ENCODE peak calls at places on chromosomes 4 and X, in five cellular contexts. One of them, this sample, is unnamed.

GRCh38 chr4:91427171-91427570 is 876.6 kb upstream of the GRID2 start:
- DNase-seq in Panc1: no peak
- DNase-seq in mucosa of descending colon: no peak
- DNase-seq in adipocyte: no peak
- DNase-seq in gastrocnemius medialis: no peak
- DNase-seq in this sample: no peak

GRCh38 chr4:103754844-103755243 is 35.1 kb upstream of the TACR3 start:
- DNase-seq in Panc1: no peak
- DNase-seq in mucosa of descending colon: no peak
- DNase-seq in adipocyte: no peak
- DNase-seq in gastrocnemius medialis: no peak
- DNase-seq in this sample: no peak

GRCh38 chrX:120200851-120201250 is 42.4 kb downstream of the RHOXF2 start:
- DNase-seq in Panc1: no peak
- DNase-seq in mucosa of descending colon: no peak
- DNase-seq in adipocyte: no peak
- DNase-seq in gastrocnemius medialis: no peak
- DNase-seq in this sample: no peak

GRCh38 chrX:42680651-42681050 is 97.3 kb downstream of the PPP1R2C start:
- DNase-seq in Panc1: no peak
- DNase-seq in mucosa of descending colon: no peak
- DNase-seq in adipocyte: peak; percentile 3
- DNase-seq in gastrocnemius medialis: no peak
- DNase-seq in this sample: no peak

GRCh38 chrX:14936561-14936960 is 63.3 kb downstream of the MOSPD2 start:
- DNase-seq in Panc1: no peak
- DNase-seq in mucosa of descending colon: no peak
- DNase-seq in adipocyte: peak; percentile 68
- DNase-seq in gastrocnemius medialis: no peak
- DNase-seq in this sample: no peak

GRCh38 chr4:2809610-2810180 is 16.8 kb downstream of the SH3BP2 start:
- DNase-seq in Panc1: no peak
- DNase-seq in mucosa of descending colon: no peak
- DNase-seq in adipocyte: no peak
- DNase-seq in gastrocnemius medialis: no peak
- DNase-seq in this sample: no peak

GRCh38 chrX:65997978-65998717 is 41.7 kb downstream of the VSIG4 start:
- DNase-seq in Panc1: no peak
- DNase-seq in mucosa of descending colon: no peak
- DNase-seq in adipocyte: no peak
- DNase-seq in gastrocnemius medialis: no peak
- DNase-seq in this sample: no peak

GRCh38 chr4:113846433-113846832 is 84.9 kb upstream of the CAMK2D start:
- DNase-seq in Panc1: no peak
- DNase-seq in mucosa of descending colon: no peak
- DNase-seq in adipocyte: no peak
- DNase-seq in gastrocnemius medialis: no peak
- DNase-seq in this sample: no peak

GRCh38 chr4:10926025-10926424 is 241.5 kb upstream of the CLNK start:
- DNase-seq in Panc1: no peak
- DNase-seq in mucosa of descending colon: no peak
- DNase-seq in adipocyte: no peak
- DNase-seq in gastrocnemius medialis: no peak
- DNase-seq in this sample: no peak

GRCh38 chr4:71553605-71554004 is 214.8 kb downstream of the SLC4A4 start:
- DNase-seq in Panc1: no peak
- DNase-seq in mucosa of descending colon: no peak
- DNase-seq in adipocyte: peak; percentile 71
- DNase-seq in gastrocnemius medialis: no peak
- DNase-seq in this sample: no peak

GRCh38 chr4:70197842-70198241 is 2.3 kb downstream of the ODAM start:
- DNase-seq in Panc1: no peak
- DNase-seq in mucosa of descending colon: no peak
- DNase-seq in adipocyte: peak; percentile 39
- DNase-seq in gastrocnemius medialis: no peak
- DNase-seq in this sample: no peak

GRCh38 chr4:184746532-184746870 is 12.6 kb upstream of the CENPU start:
- DNase-seq in Panc1: no peak
- DNase-seq in mucosa of descending colon: no peak
- DNase-seq in adipocyte: peak; percentile 81
- DNase-seq in gastrocnemius medialis: peak; percentile 67
- DNase-seq in this sample: no peak

GRCh38 chrX:41090568-41091238 is 5.5 kb downstream of the USP9X start:
- DNase-seq in Panc1: no peak
- DNase-seq in mucosa of descending colon: no peak
- DNase-seq in adipocyte: peak; percentile 42
- DNase-seq in gastrocnemius medialis: no peak
- DNase-seq in this sample: no peak

DNA sequence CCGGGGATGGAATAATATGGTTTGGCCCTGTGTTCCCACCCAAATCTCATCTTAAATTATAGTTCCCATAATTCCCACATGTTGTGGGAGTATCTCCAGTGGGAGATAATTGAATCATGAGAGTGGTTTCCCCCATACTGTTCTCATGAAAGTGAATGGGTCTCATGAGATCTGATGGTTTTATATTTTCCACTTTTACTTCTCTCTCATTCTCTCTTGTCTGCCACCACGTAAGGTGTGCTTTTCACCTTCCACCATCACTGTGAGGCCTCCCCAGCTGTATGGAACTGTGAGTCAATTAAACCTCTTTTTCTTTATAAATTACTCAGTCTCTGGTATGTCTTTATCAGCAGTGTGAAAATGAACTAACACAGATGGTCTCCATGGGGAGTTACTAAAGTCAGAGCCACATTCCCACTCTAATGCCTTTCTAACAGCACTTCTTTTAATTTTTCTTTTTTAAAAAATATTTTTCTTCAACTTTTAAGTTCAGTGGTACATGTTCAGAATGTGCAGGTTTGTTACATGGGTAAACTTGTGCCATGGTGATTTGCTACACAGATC is 306.6 kb downstream of the DTHD1 start:
- DNase-seq in Panc1: no peak
- DNase-seq in mucosa of descending colon: no peak
- DNase-seq in adipocyte: no peak
- DNase-seq in gastrocnemius medialis: no peak
- DNase-seq in this sample: no peak
- H3K9me3 ChIP-seq in Panc1: no peaks in the 10 kb centered on the region
- H3K9me3 ChIP-seq in mucosa of descending colon: peaks cover 12% of the 10 kb centered on the region
- H3K9me3 ChIP-seq in adipocyte: peaks cover 4% of the 10 kb centered on the region
- H3K9me3 ChIP-seq in gastrocnemius medialis: no peaks in the 10 kb centered on the region
- H3K9me3 ChIP-seq in this sample: no peaks in the 10 kb centered on the region

GRCh38 chrX:55379396-55379795 is 72.5 kb upstream of the MAGEH1 start:
- DNase-seq in Panc1: no peak
- DNase-seq in mucosa of descending colon: no peak
- DNase-seq in adipocyte: no peak
- DNase-seq in gastrocnemius medialis: no peak
- DNase-seq in this sample: no peak
- H3K9me3 ChIP-seq in Panc1: no peaks in the 10 kb centered on the region
- H3K9me3 ChIP-seq in mucosa of descending colon: no peaks in the 10 kb centered on the region
- H3K9me3 ChIP-seq in adipocyte: peaks cover 11% of the 10 kb centered on the region
- H3K9me3 ChIP-seq in gastrocnemius medialis: no peaks in the 10 kb centered on the region
- H3K9me3 ChIP-seq in this sample: no peaks in the 10 kb centered on the region

DNA sequence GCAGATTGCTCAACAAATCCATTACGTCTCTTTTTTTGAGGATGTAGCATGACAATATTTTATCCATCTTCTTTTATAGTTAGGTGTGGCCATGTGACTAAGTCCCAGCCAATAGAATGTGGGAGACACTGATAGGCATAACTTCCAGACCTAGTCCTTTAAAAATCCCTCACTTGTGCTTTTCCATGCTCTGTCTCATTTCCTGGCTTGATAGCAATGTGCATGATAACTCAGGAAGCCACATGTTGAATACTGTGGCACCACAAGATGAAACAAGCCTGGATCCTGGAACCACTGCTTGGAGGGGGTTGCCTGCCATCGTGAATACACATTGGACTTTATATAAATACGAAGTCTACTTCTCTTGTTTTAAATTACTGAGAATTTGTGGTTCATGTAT is 184.0 kb upstream of the NEIL3 start:
- DNase-seq in Panc1: no peak
- DNase-seq in mucosa of descending colon: no peak
- DNase-seq in adipocyte: no peak
- DNase-seq in gastrocnemius medialis: no peak
- DNase-seq in this sample: no peak
- H3K9me3 ChIP-seq in Panc1: no peaks in the 10 kb centered on the region
- H3K9me3 ChIP-seq in mucosa of descending colon: peaks cover 3% of the 10 kb centered on the region
- H3K9me3 ChIP-seq in adipocyte: peaks cover 29% of the 10 kb centered on the region
- H3K9me3 ChIP-seq in gastrocnemius medialis: no peaks in the 10 kb centered on the region
- H3K9me3 ChIP-seq in this sample: no peaks in the 10 kb centered on the region

GRCh38 chr4:581753-582361 is 5.8 kb upstream of the TMEM271 start:
- DNase-seq in Panc1: no peak
- DNase-seq in mucosa of descending colon: no peak
- DNase-seq in adipocyte: no peak
- DNase-seq in gastrocnemius medialis: no peak
- DNase-seq in this sample: no peak

GRCh38 chr4:587671-588350 is 11.7 kb upstream of the TMEM271 start:
- DNase-seq in Panc1: no peak
- DNase-seq in mucosa of descending colon: no peak
- DNase-seq in adipocyte: no peak
- DNase-seq in gastrocnemius medialis: no peak
- DNase-seq in this sample: no peak

GRCh38 chr4:579543-580175 is 3.6 kb upstream of the TMEM271 start:
- DNase-seq in Panc1: no peak
- DNase-seq in mucosa of descending colon: no peak
- DNase-seq in adipocyte: no peak
- DNase-seq in gastrocnemius medialis: no peak
- DNase-seq in this sample: no peak

GRCh38 chr4:581181-581580 is 5.1 kb upstream of the TMEM271 start:
- DNase-seq in Panc1: no peak
- DNase-seq in mucosa of descending colon: no peak
- DNase-seq in adipocyte: no peak
- DNase-seq in gastrocnemius medialis: no peak
- DNase-seq in this sample: no peak

DNA sequence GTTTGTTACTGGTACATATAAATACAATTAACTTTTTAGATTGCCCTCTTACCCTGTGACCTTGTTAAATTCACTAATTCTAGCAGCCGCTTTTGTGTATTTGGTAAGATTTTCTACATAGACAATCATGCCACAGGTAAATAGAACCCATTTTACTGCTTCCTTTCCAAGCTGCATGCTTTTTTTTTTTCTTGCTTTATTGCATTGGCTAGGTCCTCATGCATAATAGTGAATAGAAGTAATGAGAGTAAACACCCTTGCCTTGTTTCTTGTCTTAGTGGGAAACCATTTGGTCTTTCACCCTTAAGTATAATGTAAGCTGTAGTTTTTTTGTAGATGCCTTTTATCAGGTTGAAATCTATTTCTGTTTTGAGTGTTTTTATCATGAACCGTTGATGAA is 7.7 kb upstream of the TMEM271 start:
- DNase-seq in Panc1: no peak
- DNase-seq in mucosa of descending colon: no peak
- DNase-seq in adipocyte: no peak
- DNase-seq in gastrocnemius medialis: no peak
- DNase-seq in this sample: no peak
- H3K9me3 ChIP-seq in Panc1: no peaks in the 10 kb centered on the region
- H3K9me3 ChIP-seq in mucosa of descending colon: peaks cover 5% of the 10 kb centered on the region
- H3K9me3 ChIP-seq in adipocyte: peaks cover 22% of the 10 kb centered on the region
- H3K9me3 ChIP-seq in gastrocnemius medialis: no peaks in the 10 kb centered on the region
- H3K9me3 ChIP-seq in this sample: no peaks in the 10 kb centered on the region

DNA sequence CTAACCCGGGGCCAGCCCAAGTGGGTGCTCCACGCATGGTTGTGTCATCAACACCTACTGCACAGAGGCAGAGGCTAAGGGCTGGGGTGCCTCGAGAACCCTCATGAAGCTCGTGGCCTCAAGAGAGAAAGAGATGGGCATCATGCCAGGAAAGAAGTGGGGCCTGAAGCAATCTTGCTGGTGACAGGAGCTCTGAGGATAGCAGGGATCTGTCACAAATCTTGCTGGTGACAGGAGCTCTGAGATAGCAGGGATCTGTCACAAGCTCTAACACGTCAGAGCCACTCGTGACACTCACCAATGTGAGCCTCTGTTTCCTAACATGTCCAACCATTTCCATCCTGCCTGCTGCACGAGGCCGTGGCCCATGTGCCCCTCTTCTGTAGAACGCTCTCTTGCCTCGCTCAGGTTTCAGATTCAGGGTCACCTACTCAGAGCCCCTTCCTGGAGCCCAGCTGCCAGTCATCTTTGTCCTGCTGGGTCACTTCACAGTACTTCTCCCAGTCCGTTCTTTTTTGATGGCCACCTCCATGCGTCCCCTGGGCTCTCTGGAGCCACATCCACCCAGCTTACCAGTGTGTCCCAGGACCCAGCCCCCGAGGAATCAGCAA is 21.1 kb downstream of the PNMA6E start:
- DNase-seq in Panc1: no peak
- DNase-seq in mucosa of descending colon: no peak
- DNase-seq in adipocyte: no peak
- DNase-seq in gastrocnemius medialis: no peak
- DNase-seq in this sample: no peak
- H3K9me3 ChIP-seq in Panc1: no peaks in the 10 kb centered on the region
- H3K9me3 ChIP-seq in mucosa of descending colon: no peaks in the 10 kb centered on the region
- H3K9me3 ChIP-seq in adipocyte: peaks cover 4% of the 10 kb centered on the region
- H3K9me3 ChIP-seq in gastrocnemius medialis: no peaks in the 10 kb centered on the region
- H3K9me3 ChIP-seq in this sample: no peaks in the 10 kb centered on the region

DNA sequence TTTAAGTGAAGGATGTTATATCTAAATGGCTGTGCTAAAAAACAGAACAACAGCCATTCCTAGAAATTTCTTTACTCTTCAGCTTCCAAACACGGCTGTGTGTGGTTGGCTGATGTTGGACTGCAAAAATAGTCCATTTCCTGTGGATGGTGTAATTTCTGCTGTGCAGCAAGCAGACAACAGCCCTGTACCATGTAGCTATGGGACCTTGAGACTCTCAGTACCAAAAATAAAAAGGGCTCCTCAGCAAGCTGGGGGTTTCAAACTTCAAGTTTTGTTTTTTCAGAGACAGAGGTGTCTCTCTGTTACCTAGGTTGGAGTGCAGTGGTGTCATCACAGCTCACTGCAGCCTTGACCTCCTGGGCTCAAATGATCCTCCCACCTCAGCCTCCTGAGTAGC is 18.1 kb downstream of the CD40LG start:
- DNase-seq in Panc1: no peak
- DNase-seq in mucosa of descending colon: no peak
- DNase-seq in adipocyte: no peak
- DNase-seq in gastrocnemius medialis: no peak
- DNase-seq in this sample: no peak
- H3K9me3 ChIP-seq in Panc1: no peaks in the 10 kb centered on the region
- H3K9me3 ChIP-seq in mucosa of descending colon: no peaks in the 10 kb centered on the region
- H3K9me3 ChIP-seq in adipocyte: peaks cover 23% of the 10 kb centered on the region
- H3K9me3 ChIP-seq in gastrocnemius medialis: no peaks in the 10 kb centered on the region
- H3K9me3 ChIP-seq in this sample: no peaks in the 10 kb centered on the region

GRCh38 chr4:168019921-168020320 is 72.4 kb upstream of the ANXA10 start:
- DNase-seq in Panc1: no peak
- DNase-seq in mucosa of descending colon: no peak
- DNase-seq in adipocyte: no peak
- DNase-seq in gastrocnemius medialis: no peak
- DNase-seq in this sample: no peak
- H3K9me3 ChIP-seq in Panc1: no peaks in the 10 kb centered on the region
- H3K9me3 ChIP-seq in mucosa of descending colon: no peaks in the 10 kb centered on the region
- H3K9me3 ChIP-seq in adipocyte: peaks cover 6% of the 10 kb centered on the region
- H3K9me3 ChIP-seq in gastrocnemius medialis: no peaks in the 10 kb centered on the region
- H3K9me3 ChIP-seq in this sample: no peaks in the 10 kb centered on the region

DNA sequence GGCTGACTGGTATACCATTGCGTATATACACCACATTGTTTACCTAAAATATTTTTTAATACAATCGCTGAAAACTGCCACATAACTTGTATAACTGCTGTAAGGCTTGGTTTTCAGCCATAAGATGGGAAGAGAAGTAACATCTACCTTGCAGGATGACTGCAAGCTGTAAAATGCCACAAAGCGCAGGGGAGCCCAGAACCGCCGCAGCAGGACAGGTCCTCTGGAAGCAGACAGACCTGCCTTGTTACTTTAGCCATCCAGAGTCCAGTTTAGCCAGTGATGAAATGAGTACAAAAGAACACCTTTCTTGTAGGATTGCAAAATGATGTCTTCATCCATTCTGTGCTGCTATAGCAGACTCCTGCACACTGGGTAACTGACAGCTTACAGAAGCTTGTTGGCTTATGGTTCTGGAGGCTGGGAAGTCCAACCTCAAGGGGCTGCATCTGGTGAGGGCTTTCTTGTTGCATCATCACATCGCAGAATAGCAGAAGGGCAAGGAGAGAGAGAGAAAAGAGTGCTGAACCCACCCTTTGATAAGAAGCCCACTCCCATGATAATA is 4.1 kb upstream of the CTBP1 start:
- DNase-seq in Panc1: no peak
- DNase-seq in mucosa of descending colon: no peak
- DNase-seq in adipocyte: no peak
- DNase-seq in gastrocnemius medialis: no peak
- DNase-seq in this sample: no peak
- H3K9me3 ChIP-seq in Panc1: peaks cover 14% of the 10 kb centered on the region
- H3K9me3 ChIP-seq in mucosa of descending colon: no peaks in the 10 kb centered on the region
- H3K9me3 ChIP-seq in adipocyte: peaks cover 31% of the 10 kb centered on the region
- H3K9me3 ChIP-seq in gastrocnemius medialis: no peaks in the 10 kb centered on the region
- H3K9me3 ChIP-seq in this sample: no peaks in the 10 kb centered on the region

This sample was measured in T-helper 17 cell.